ENCODE peak calls at places on chromosomes 6 and 20, in ten cellular contexts. F, H, N, B, I, T, K, G, W and L are unnamed samples. For H3K27me3 and H3K4me1, the result is how much of the 10 kb centered on the place peaks cover.

GRCh38 chr6:40160826-40161225 is 226.6 kb upstream of the MOCS1 start:
- DNase-seq in H (no peak), I (no peak), W (peak), T (no peak), G (no peak), B (no peak), K (no peak), F (no peak), N (no peak), L (no peak)

GRCh38 chr20:32155017-32155965 is 45.8 kb downstream of the TM9SF4 start:
- DNase-seq in I (no peak), H (peak), W (peak), N (peak), B (peak), T (peak), K (peak), F (peak), G (peak), L (peak)

GRCh38 chr6:136640132-136640915 is 90.1 kb upstream of the MAP7 start:
- DNase-seq in N (no peak), I (no peak), F (no peak), H (no peak), G (no peak), K (no peak), T (no peak), W (peak), B (no peak), L (no peak)

GRCh38 chr20:15196580-15197255 is 859.3 kb upstream of the FLRT3 start:
- DNase-seq in G (no peak), F (no peak), W (no peak), K (no peak), N (no peak), I (no peak), T (no peak), H (no peak), B (no peak), L (no peak)

GRCh38 chr6:3468585-3468984 is 11.7 kb upstream of the SLC22A23 start:
- DNase-seq in I (no peak), F (no peak), K (no peak), W (no peak), T (no peak), G (no peak), N (no peak), H (no peak), B (no peak), L (no peak)

GRCh38 chr6:116410945-116411623 is 40.3 kb downstream of the DSE start:
- DNase-seq in G (no peak), K (peak), H (peak), I (no peak), B (no peak), W (peak), T (no peak), N (no peak), F (peak), L (no peak)

GRCh38 chr20:44646641-44647274 is 4.7 kb downstream of the ADA start:
- DNase-seq in B (no peak), N (no peak), H (no peak), W (peak), K (peak), T (no peak), F (no peak), G (no peak), I (peak), L (no peak)

GRCh38 chr6:75418233-75418632 is 75.4 kb downstream of the FILIP1 start:
- DNase-seq in N (no peak), G (no peak), B (no peak), W (peak), T (no peak), I (no peak), H (no peak), F (no peak), K (peak), L (no peak)

GRCh38 chr6:170269151-170269872 is 21.6 kb downstream of the DLL1 start:
- DNase-seq in T (peak), K (no peak), G (no peak), B (no peak), W (no peak), N (no peak), F (no peak), H (no peak), I (no peak), L (no peak)

GRCh38 chr20:61953037-61953788 is 112.5 kb downstream of the TAF4 start:
- DNase-seq in W (no peak), T (peak), B (no peak), F (no peak), N (no peak), I (no peak), G (no peak), K (no peak), H (no peak), L (no peak)

GRCh38 chr20:46752639-46753235 is 43.3 kb downstream of the SLC2A10 start:
- DNase-seq in W (peak), I (peak), B (peak), G (no peak), K (peak), F (peak), H (peak), T (peak), N (peak), L (no peak)

GRCh38 chr6:163173741-163174140 is 240.8 kb upstream of the QKI start:
- DNase-seq in T (no peak), G (no peak), I (no peak), H (no peak), K (no peak), W (no peak), N (no peak), B (no peak), F (no peak), L (no peak)

GRCh38 chr20:21125072-21125848 is 622 bp upstream of the KIZ start:
- DNase-seq in I (no peak), G (no peak), H (peak), B (no peak), K (peak), F (no peak), W (peak), N (peak), T (peak), L (no peak)

GRCh38 chr6:63352587-63353281 is 33.0 kb upstream of the LGSN start:
- DNase-seq in G (no peak), K (peak), I (peak), F (no peak), N (no peak), T (no peak), W (peak), H (peak), B (no peak), L (peak)

GRCh38 chr6:31797607-31798006 is 2.1 kb upstream of the VARS1 start:
- DNase-seq in T (peak), B (no peak), W (no peak), F (peak), G (no peak), K (no peak), N (no peak), I (no peak), H (no peak), L (no peak)

GRCh38 chr6:5208039-5208438 is 52.7 kb downstream of the LYRM4 start:
- DNase-seq in B (no peak), G (no peak), F (no peak), T (no peak), K (no peak), I (no peak), H (no peak), W (peak), N (no peak), L (no peak)

GRCh38 chr6:90135672-90136071 is 161.0 kb downstream of the BACH2 start:
- DNase-seq in I (no peak), G (no peak), N (no peak), K (peak), H (no peak), W (peak), F (no peak), T (no peak), B (no peak), L (no peak)

GRCh38 chr20:15916623-15917022 is 656.6 kb downstream of the KIF16B start:
- DNase-seq in F (no peak), H (no peak), G (no peak), T (no peak), B (no peak), W (no peak), K (peak), I (no peak), N (no peak), L (no peak)

GRCh38 chr6:905541-905940 is 212.6 kb upstream of the EXOC2 start:
- DNase-seq in H (no peak), N (no peak), G (no peak), W (no peak), F (no peak), B (no peak), T (no peak), I (no peak), K (no peak), L (no peak)

GRCh38 chr6:4280721-4281120 is 145.3 kb upstream of the ECI2 start:
- DNase-seq in B (no peak), N (no peak), K (peak), T (no peak), I (no peak), G (no peak), H (peak), W (peak), F (no peak), L (no peak)

GRCh38 chr6:31114540-31114876 is at the start of gene PSORS1C1:
- DNase-seq in G (peak), I (no peak), B (peak), F (peak), W (peak), N (peak), H (no peak), K (peak), T (peak), L (no peak)

GRCh38 chr6:40789143-40789764 is 202.1 kb upstream of the LRFN2 start:
- DNase-seq in H (no peak), N (no peak), B (no peak), G (no peak), K (no peak), I (no peak), F (no peak), T (no peak), W (no peak), L (no peak)

GRCh38 chr20:57651977-57652864 is 32.0 kb upstream of the ZBP1 start:
- DNase-seq in N (peak), T (peak), B (no peak), H (no peak), K (no peak), F (no peak), I (no peak), G (no peak), W (no peak), L (no peak)

GRCh38 chr20:10242166-10242565 is 23.5 kb downstream of the SNAP25 start:
- DNase-seq in W (no peak), G (no peak), N (no peak), B (no peak), I (no peak), T (no peak), F (no peak), K (no peak), H (no peak), L (no peak)

GRCh38 chr20:10239954-10240353 is 21.3 kb downstream of the SNAP25 start:
- DNase-seq in K (peak), B (no peak), W (no peak), N (no peak), T (peak), I (no peak), G (no peak), F (no peak), H (peak), L (no peak)

GRCh38 chr20:10231290-10231689 is 12.7 kb downstream of the SNAP25 start:
- DNase-seq in G (no peak), B (no peak), H (no peak), K (no peak), I (no peak), T (no peak), F (no peak), N (no peak), W (no peak), L (no peak)

GRCh38 chr20:10240655-10241054 is 22.0 kb downstream of the SNAP25 start:
- DNase-seq in N (no peak), T (no peak), H (no peak), B (no peak), I (no peak), F (no peak), G (no peak), K (no peak), W (no peak), L (no peak)

DNA sequence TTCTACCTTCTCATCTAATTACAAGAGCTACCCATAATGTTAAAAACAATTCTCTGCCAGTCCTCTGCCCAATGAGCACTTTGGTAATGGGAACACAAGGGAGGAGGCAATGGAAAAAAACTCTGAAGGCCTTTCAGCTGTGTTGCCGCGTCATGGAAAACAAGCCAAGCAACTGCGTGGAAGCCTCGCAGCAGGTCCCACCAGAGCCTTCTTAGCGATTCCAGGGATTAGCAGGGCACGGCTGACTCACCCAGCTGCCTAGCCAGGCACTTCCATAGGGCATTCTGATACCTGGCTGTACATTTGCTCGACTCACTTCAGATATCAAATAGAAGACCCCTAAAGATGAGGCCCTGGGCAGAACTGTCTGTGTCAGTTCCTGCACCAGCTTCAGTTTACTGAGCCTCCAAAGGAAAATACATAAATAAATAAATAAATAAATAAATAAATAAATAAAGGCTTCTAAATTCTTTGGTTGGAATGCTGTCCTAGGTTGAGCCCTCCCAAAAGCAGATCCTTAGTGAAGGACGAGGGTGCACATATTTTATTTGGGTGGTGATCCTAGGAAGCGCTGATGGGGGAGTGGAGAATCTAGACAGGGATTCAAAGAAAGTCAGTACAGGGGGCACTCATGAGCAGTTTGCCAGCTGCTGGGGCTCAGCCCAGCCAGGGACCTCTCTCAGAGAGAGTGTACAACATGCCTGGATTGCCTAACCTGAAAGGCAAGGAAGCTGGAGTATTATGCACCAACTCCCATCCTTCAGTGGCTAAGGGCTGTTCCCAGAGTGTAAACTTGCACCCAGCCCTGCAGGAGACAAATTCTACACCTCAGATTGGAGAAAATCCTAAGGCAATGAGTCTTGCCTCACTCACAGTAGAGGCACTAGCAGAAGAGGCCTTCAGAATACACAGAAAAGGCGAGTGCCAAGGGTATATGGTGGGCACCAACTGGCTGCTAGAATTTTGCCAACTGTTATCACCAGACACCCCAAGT is 18.2 kb downstream of the SNAP25 start:
- DNase-seq in T (no peak), G (no peak), I (no peak), K (no peak), H (no peak), W (no peak), B (no peak), F (no peak), N (no peak), L (no peak)
- H3K27me3 ChIP-seq in T (under half), G (under half), I (under half), K (under half), H (under half), W (under half), B (under half), F (under half), N (under half), L (under half)

DNA sequence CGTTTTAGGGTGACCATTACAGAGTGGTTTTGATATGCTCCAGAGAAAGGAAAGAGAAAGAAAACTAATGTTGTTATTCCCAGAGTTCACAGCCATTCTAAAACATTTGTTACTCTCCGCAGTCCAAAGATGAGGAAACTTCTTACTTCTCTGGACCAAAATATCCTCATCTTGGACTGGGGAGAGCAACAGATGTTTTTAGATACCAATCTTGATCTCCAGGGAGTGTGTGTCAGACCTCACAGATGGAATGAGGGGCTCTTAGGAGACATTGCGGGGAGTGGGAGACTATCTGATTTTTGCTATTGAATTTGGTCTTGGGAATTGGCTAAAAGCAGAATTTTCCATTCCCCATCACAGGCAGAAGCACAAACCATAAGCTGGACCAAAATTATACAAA is 110.8 kb downstream of the TNFAIP3 start:
- DNase-seq in I (no peak), T (no peak), H (no peak), W (no peak), K (no peak), F (no peak), G (no peak), B (no peak), N (no peak), L (no peak)
- H3K4me1 ChIP-seq in I (under half), T (under half), H (under half), W (under half), K (under half), F (under half), G (under half), B (under half), N (under half), L (under half)

GRCh38 chr20:25006431-25007167 is 14.0 kb upstream of the APMAP start:
- DNase-seq in N (no peak), K (no peak), F (no peak), I (no peak), W (no peak), B (no peak), G (no peak), T (no peak), H (no peak), L (no peak)
- H3K27ac ChIP-seq in N (peak), K (no peak), F (peak), I (no peak), W (no peak), B (no peak), G (no peak), T (no peak), H (no peak), L (no peak)

DNA sequence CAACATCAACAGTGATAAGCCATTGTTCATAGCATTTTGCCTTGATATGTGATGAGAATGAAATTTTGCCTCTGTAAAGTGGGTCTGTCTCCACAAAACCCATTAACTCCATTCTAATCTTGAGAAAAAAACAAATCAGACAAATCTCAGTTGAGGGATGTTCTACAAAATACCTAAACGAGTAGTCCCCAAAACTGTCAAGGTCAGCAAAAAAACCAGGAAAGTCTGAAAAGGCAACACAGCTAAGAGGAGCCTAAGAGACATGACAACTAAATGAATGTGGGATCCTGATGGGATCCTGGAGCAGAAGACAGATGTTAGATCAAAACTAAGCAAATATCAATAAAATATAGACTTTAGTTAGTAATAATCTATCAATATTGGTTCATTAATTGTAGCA is 431.6 kb upstream of the SPTLC3 start:
- DNase-seq in T (no peak), H (no peak), I (no peak), N (no peak), F (no peak), B (no peak), G (no peak), K (no peak), W (no peak), L (no peak)
- H3K27me3 ChIP-seq in T (under half), H (under half), I (under half), N (under half), F (under half), B (under half), G (under half), K (under half), W (under half), L (under half)

DNA sequence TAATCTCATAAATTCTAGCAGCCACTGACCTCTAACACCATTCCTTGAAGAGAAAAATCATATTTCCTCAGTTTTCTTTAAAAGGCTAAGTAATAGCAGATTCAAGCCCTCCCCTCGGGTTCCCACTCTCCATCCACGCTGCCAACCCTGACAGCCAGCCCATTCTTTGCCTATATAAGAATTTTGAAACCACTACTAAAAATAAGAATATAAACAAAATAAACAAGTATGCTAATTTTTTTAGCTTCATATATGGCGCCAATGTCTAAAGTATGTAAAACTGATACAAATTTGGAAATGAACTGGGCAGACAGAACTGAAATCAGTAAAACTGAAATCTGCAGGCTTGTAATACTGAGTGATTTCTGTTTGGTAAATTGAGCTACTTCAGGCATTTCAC is 19.0 kb downstream of the ELOVL2 start:
- DNase-seq in I (no peak), N (no peak), W (no peak), T (no peak), K (no peak), B (no peak), H (no peak), G (no peak), F (no peak), L (no peak)
- H3K4me1 ChIP-seq in I (under half), N (under half), W (under half), T (under half), K (under half), B (under half), H (under half), G (under half), F (under half), L (under half)